ENCODE peak calls at places on chromosomes 6 and 20, in seven cellular contexts. T is activated T-cell treated with anti-CD3 and anti-CD28 coated beads for 1 hour; M is islet precursor cell; D is T-cell; U is naive thymus-derived CD4-positive, alpha-beta T cell; E is NCI-H2081; P is substantia nigra. N is an unnamed sample.

GRCh38 chr20:2820084-2820895 is 4.1 kb downstream of the TMEM239 start:
- DNase-seq in T (no peak), U (no peak), D (no peak), M (peak), E (no peak), P (no peak), N (peak)

GRCh38 chr20:10987651-10988383 is 314.0 kb upstream of the JAG1 start:
- DNase-seq in M (no peak), D (no peak), U (no peak), P (no peak), E (no peak), T (no peak), N (no peak)

GRCh38 chr6:167093922-167094432 is 28.9 kb upstream of the CCR6 start:
- DNase-seq in E (no peak), M (peak), U (peak), P (no peak), D (peak), T (peak), N (no peak)

GRCh38 chr6:42928748-42929087 is 562 bp upstream of the CNPY3 start:
- DNase-seq in T (no peak), P (no peak), U (no peak), M (no peak), E (peak), D (no peak), N (peak)

GRCh38 chr20:12790856-12791255 is 217.9 kb upstream of the SPTLC3 start:
- DNase-seq in T (no peak), E (no peak), M (no peak), P (no peak), U (no peak), D (no peak), N (no peak)

GRCh38 chr20:50296450-50297375 is 106.1 kb downstream of the CEBPB start:
- DNase-seq in U (no peak), D (no peak), M (no peak), T (no peak), P (no peak), E (no peak), N (no peak)

GRCh38 chr6:158233214-158233795 is 65.2 kb downstream of the GTF2H5 start:
- DNase-seq in P (no peak), U (peak), E (no peak), T (no peak), M (no peak), D (no peak), N (no peak)

GRCh38 chr6:43746071-43746470 is 23.9 kb upstream of the VEGFA start:
- DNase-seq in T (no peak), E (no peak), U (no peak), D (no peak), P (no peak), M (no peak), N (no peak)

GRCh38 chr6:125746731-125747588 is 2.5 kb upstream of the HEY2 start:
- DNase-seq in P (peak), U (peak), M (peak), D (peak), T (peak), E (peak), N (peak)

GRCh38 chr6:111478749-111479148 is 4.3 kb downstream of the REV3L start:
- DNase-seq in E (peak), M (no peak), D (no peak), T (no peak), U (peak), P (no peak), N (no peak)

GRCh38 chr20:9241232-9241692 is 172.4 kb downstream of the PLCB4 start:
- DNase-seq in T (no peak), D (no peak), M (no peak), U (no peak), P (no peak), E (peak), N (no peak)

GRCh38 chr20:49292010-49292409 is 14.2 kb upstream of the ZNFX1 start:
- DNase-seq in E (no peak), T (no peak), P (no peak), U (no peak), D (no peak), M (no peak), N (no peak)